ENCODE peak calls at places on chromosomes 11 and 22, in seven cellular contexts. U is CD8-positive, alpha-beta T cell; K is brain microvascular endothelial cell; F is ovary; M is prostate gland; N is heart left ventricle; V is fibroblast of lung. P is an unnamed sample.

GRCh38 chr11:125071831-125072209 is 8.7 kb downstream of the SLC37A2 start:
- DNase-seq in F (no peak), K (no peak), U (no peak), N (no peak), M (no peak), V (no peak), P (no peak)

GRCh38 chr11:76215946-76216345 is 9.6 kb upstream of the WNT11 start:
- DNase-seq in V (peak), F (no peak), N (no peak), M (no peak), U (no peak), K (peak), P (no peak)

GRCh38 chr22:44286673-44287072 is 26.1 kb downstream of the SHISAL1 start:
- DNase-seq in K (no peak), M (no peak), F (no peak), V (peak), U (no peak), N (no peak), P (no peak)

GRCh38 chr11:118343248-118343647 is 743 bp upstream of the CD3D start:
- DNase-seq in V (no peak), U (no peak), M (no peak), N (no peak), K (no peak), F (no peak), P (no peak)

GRCh38 chr11:61959678-61960077 is 7.8 kb downstream of the FTH1 start:
- DNase-seq in M (no peak), V (no peak), F (no peak), U (no peak), K (no peak), N (no peak), P (no peak)

GRCh38 chr11:131978351-131978750 is 607.9 kb downstream of the NTM start:
- DNase-seq in U (no peak), K (no peak), N (no peak), V (peak), M (no peak), F (no peak), P (no peak)

GRCh38 chr22:33579448-33580093 is 340.7 kb downstream of the LARGE1 start:
- DNase-seq in N (peak), U (no peak), M (peak), K (peak), F (peak), V (peak), P (no peak)

GRCh38 chr11:23856654-23857053 is 640.2 kb upstream of the LUZP2 start:
- DNase-seq in K (no peak), V (no peak), M (no peak), F (no peak), N (no peak), U (no peak), P (no peak)

GRCh38 chr11:98874050-98874449 is 146.7 kb upstream of the CNTN5 start:
- DNase-seq in F (no peak), V (no peak), M (no peak), U (no peak), K (no peak), N (no peak), P (no peak)

GRCh38 chr22:19802001-19802880 is 41.7 kb downstream of the TBX1 start:
- DNase-seq in U (no peak), K (no peak), N (no peak), F (peak), V (no peak), M (no peak), P (peak)

GRCh38 chr22:24731786-24732185 is 42.7 kb downstream of the PIWIL3 start:
- DNase-seq in N (no peak), K (no peak), M (no peak), U (no peak), V (no peak), F (no peak), P (no peak)

GRCh38 chr11:130908770-130909625 is 7.3 kb downstream of the SNX19 start:
- DNase-seq in M (no peak), N (no peak), V (peak), U (no peak), K (peak), F (no peak), P (no peak)

GRCh38 chr22:32396746-32397145 is 15.3 kb downstream of the RTCB start:
- DNase-seq in M (no peak), U (no peak), F (no peak), K (no peak), V (peak), N (no peak), P (no peak)

GRCh38 chr22:23237201-23237798 is 57.0 kb downstream of the BCR start:
- DNase-seq in K (no peak), N (peak), V (peak), M (no peak), F (peak), U (no peak), P (no peak)

GRCh38 chr22:38657248-38657909 is 941 bp downstream of the CBY1 start:
- DNase-seq in N (no peak), U (peak), V (peak), M (no peak), F (peak), K (peak), P (no peak)

GRCh38 chr11:133738624-133739023 is 106.7 kb downstream of the SPATA19 start:
- DNase-seq in M (no peak), N (no peak), U (no peak), F (no peak), V (no peak), K (no peak), P (no peak)

GRCh38 chr11:45259607-45260006 is 26.5 kb downstream of the SYT13 start:
- DNase-seq in U (no peak), K (no peak), N (no peak), V (peak), F (no peak), M (no peak), P (no peak)

GRCh38 chr11:28346209-28346608 is 238.0 kb downstream of the METTL15 start:
- DNase-seq in M (no peak), F (no peak), V (peak), U (no peak), K (no peak), N (no peak), P (no peak)

GRCh38 chr22:19151329-19152191 is 1.5 kb upstream of the GSC2 start:
- DNase-seq in U (no peak), N (no peak), K (no peak), M (no peak), V (no peak), F (no peak), P (no peak)

GRCh38 chr11:59053387-59053786 is 32.7 kb upstream of the GLYATL1B start:
- DNase-seq in K (peak), N (peak), F (peak), U (peak), V (peak), M (no peak), P (no peak)

GRCh38 chr11:108647701-108648527 is 17.0 kb upstream of the DDX10 start:
- DNase-seq in F (peak), K (peak), U (peak), V (peak), N (peak), M (peak), P (no peak)

GRCh38 chr22:42791721-42792452 is 65.2 kb downstream of the ARFGAP3 start:
- DNase-seq in K (no peak), M (no peak), U (no peak), F (peak), N (peak), V (no peak), P (no peak)

GRCh38 chr11:117836077-117836960 is 11.8 kb upstream of the FXYD2 start:
- DNase-seq in N (peak), F (no peak), V (no peak), M (no peak), K (no peak), U (peak), P (no peak)

GRCh38 chr22:38873469-38874411 is 1.7 kb upstream of the CBX6 start:
- DNase-seq in N (no peak), V (no peak), K (no peak), U (peak), M (no peak), F (no peak), P (no peak)

GRCh38 chr11:72826942-72827480 is 12.8 kb downstream of the ATG16L2 start:
- DNase-seq in N (no peak), V (no peak), F (no peak), M (no peak), U (no peak), K (no peak), P (no peak)

GRCh38 chr11:2367266-2368160 is 9.6 kb upstream of the CD81 start:
- DNase-seq in M (no peak), U (no peak), F (no peak), K (no peak), N (no peak), V (no peak), P (no peak)

GRCh38 chr22:44639891-44640617 is 62.0 kb upstream of the PRR5 start:
- DNase-seq in V (no peak), U (no peak), K (no peak), M (no peak), F (no peak), N (peak), P (no peak)

GRCh38 chr22:36368359-36368983 is 19.3 kb downstream of the MYH9 start:
- DNase-seq in K (no peak), M (no peak), V (peak), N (peak), F (no peak), U (peak), P (no peak)

GRCh38 chr11:9207229-9207628 is 57.9 kb downstream of the DENND5A start:
- DNase-seq in V (no peak), K (no peak), N (no peak), M (no peak), U (no peak), F (no peak), P (no peak)
- H3K27ac ChIP-seq in V (no peak), K (no peak), N (no peak), M (no peak), U (no peak), F (no peak), P (no peak)

GRCh38 chr22:40400173-40400572 is 29.8 kb downstream of the SGSM3 start:
- DNase-seq in M (no peak), V (no peak), F (no peak), K (no peak), N (no peak), U (peak), P (no peak)
- H3K4me3 ChIP-seq in M (no peak), V (no peak), F (no peak), K (no peak), N (no peak), U (no peak), P (no peak)

GRCh38 chr11:299081-299891 is at the start of gene IFITM5:
- DNase-seq in M (no peak), V (no peak), U (no peak), K (no peak), N (peak), F (no peak), P (peak)

GRCh38 chr11:296976-297665 is 2.2 kb downstream of the IFITM5 start:
- DNase-seq in N (peak), V (no peak), K (no peak), F (no peak), U (no peak), M (no peak), P (peak)

GRCh38 chr11:298406-299065 is 790 bp downstream of the IFITM5 start:
- DNase-seq in V (no peak), K (no peak), F (peak), M (no peak), N (peak), U (no peak), P (peak)

GRCh38 chr11:297666-298405 is 1.5 kb downstream of the IFITM5 start:
- DNase-seq in U (no peak), M (no peak), N (peak), K (no peak), F (peak), V (no peak), P (peak)

DNA sequence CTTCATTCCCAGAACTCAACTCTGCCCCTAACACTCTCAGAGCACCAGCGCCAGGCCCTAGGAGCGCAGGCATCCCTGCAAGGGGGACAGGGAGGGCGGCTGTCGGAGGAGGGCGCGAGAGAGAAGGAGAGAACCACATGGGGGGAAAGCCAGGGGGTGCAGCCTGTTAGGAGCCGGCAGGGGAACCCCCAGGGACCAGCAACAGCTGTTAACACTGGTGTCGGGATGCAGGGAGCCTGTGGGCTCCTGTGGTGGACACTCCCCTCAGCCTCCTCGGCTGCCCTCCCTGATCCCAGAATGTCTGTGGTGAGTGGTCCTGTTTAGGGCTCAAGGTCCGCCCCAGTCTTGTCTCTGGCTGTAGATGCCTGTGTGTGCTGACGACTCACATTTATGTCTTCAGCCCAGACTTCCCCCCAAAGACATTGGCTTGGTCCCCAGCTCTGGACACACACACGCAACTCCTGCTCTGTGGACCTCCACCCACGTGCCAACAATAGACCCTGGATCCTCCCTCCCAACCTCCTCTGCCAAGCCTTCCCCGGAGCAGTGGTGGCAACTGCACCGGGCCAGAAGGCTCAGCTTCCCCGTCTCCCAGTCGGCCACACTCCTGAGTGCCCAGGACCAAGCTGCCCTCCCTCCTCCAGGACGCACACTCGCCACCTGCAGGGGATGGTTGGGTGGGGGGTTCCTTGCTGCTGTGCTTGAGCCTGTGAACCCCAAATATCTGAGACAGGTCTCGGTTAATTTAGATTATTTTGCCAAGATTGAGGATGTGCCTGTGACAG is 817 bp upstream of the IFITM5 start:
- DNase-seq in F (no peak), N (peak), V (no peak), U (no peak), K (no peak), M (no peak), P (peak)
- TF ChIP-seq CTCF in F (no peak), N (no peak), V (peak), U (peak), K (peak), M (no peak), P (no peak)

DNA sequence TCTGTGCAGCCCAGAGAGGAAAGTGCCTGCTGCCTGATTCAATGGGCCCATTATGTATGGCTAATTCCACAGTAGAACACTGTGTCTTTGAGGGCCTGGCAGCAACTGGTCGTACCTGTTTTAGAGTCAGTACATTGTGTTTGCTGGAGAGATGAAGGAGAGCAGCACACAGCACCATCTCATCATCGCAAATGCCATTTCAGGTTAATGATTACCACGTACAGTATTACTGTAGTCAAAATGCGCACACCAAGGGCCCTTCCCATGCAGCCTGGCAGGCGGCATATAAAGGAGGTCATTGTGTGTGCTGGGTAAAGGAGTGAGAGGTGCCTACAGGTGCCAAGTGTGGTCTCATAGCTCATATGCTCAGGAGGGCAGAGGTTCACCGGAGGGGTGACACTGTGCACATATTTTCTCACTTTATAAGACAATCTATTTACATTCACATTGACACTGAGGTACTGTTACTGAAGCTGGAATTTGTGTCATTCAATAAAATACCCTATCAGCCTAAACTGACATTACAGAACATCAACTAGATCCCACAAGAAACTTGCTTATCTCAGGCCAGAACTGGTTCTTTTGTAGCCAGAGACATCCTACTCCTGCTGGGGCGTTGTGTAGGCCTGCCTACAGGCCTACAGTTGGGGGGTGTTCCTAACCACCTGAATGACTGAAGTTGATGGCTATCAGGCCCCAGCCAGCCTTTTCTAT is 90.4 kb downstream of the APIP start:
- DNase-seq in K (no peak), N (no peak), V (no peak), F (no peak), U (no peak), M (peak), P (no peak)
- H3K27ac ChIP-seq in K (no peak), N (no peak), V (no peak), F (no peak), U (no peak), M (peak), P (no peak)

GRCh38 chr11:100832851-100833250 is 145.8 kb downstream of the ARHGAP42 start:
- DNase-seq in K (no peak), F (no peak), N (no peak), M (no peak), V (no peak), U (no peak), P (no peak)

GRCh38 chr11:100831929-100832480 is 144.9 kb downstream of the ARHGAP42 start:
- DNase-seq in F (no peak), U (no peak), N (peak), V (no peak), K (peak), M (no peak), P (no peak)

GRCh38 chr11:100827934-100828661 is 141.0 kb downstream of the ARHGAP42 start:
- DNase-seq in K (peak), N (no peak), M (no peak), F (no peak), V (peak), U (no peak), P (no peak)

GRCh38 chr11:100830978-100831732 is 144.1 kb downstream of the ARHGAP42 start:
- DNase-seq in V (peak), M (no peak), U (no peak), K (peak), F (no peak), N (peak), P (no peak)

GRCh38 chr11:100830295-100830694 is 143.2 kb downstream of the ARHGAP42 start:
- DNase-seq in V (peak), K (peak), N (no peak), M (no peak), U (no peak), F (no peak), P (no peak)
- H3K4me3 ChIP-seq in V (no peak), K (no peak), N (no peak), M (no peak), U (no peak), F (no peak), P (no peak)

GRCh38 chr22:41501209-41501608 is 32.3 kb downstream of the ACO2 start:
- DNase-seq in V (no peak), M (no peak), N (no peak), K (no peak), U (no peak), F (no peak), P (no peak)
- TF ChIP-seq CTCF in V (peak), M (no peak), N (no peak), K (peak), U (no peak), F (no peak), P (no peak)